ENCODE peak calls at places on chromosomes 2 and 18, in seven cellular contexts. C is upper lobe of right lung, X is body of pancreas, Y is adrenal gland, U is spleen, Z is cardiac muscle cell, K is NT2/D1. I is an unnamed sample. For H3K27me3, the result is how much of the 10 kb centered on the place peaks cover.

GRCh38 chr2:203873921-203874631 is 6.5 kb downstream of the CTLA4 start:
- DNase-seq in K (peak), U (no peak), X (peak), Y (no peak), C (no peak), Z (no peak), I (no peak)

GRCh38 chr18:46461993-46462392 is 195.0 kb downstream of the LOXHD1 start:
- DNase-seq in X (no peak), Z (no peak), C (no peak), U (peak), K (no peak), Y (peak), I (no peak)

GRCh38 chr2:1622521-1623200 is 121.7 kb downstream of the PXDN start:
- DNase-seq in U (peak), Y (no peak), Z (no peak), K (no peak), X (no peak), C (no peak), I (no peak)

GRCh38 chr2:22601007-22601406 is 784.0 kb upstream of the KLHL29 start:
- DNase-seq in X (no peak), Y (no peak), C (no peak), Z (no peak), K (no peak), U (no peak), I (no peak)

GRCh38 chr2:204825054-204825453 is 279.8 kb downstream of the PARD3B start:
- DNase-seq in Z (no peak), Y (no peak), K (peak), X (no peak), U (no peak), C (no peak), I (no peak)

GRCh38 chr2:74063486-74063885 is 78.8 kb downstream of the TET3 start:
- DNase-seq in Z (no peak), Y (no peak), C (no peak), X (no peak), K (no peak), U (no peak), I (no peak)

GRCh38 chr2:204505488-204505887 is 39.8 kb upstream of the PARD3B start:
- DNase-seq in K (no peak), Y (no peak), U (no peak), C (no peak), X (no peak), Z (no peak), I (no peak)

GRCh38 chr2:197008229-197008628 is 81.7 kb upstream of the PGAP1 start:
- DNase-seq in U (no peak), X (no peak), K (no peak), Y (no peak), Z (no peak), C (no peak), I (no peak)

GRCh38 chr2:109676346-109676897 is 62.3 kb downstream of the SOWAHC start:
- DNase-seq in U (no peak), Y (peak), C (no peak), Z (no peak), X (no peak), K (no peak), I (no peak)

GRCh38 chr18:12946549-12947354 is 1.1 kb upstream of the SEH1L start:
- DNase-seq in C (no peak), X (no peak), Y (peak), K (peak), U (no peak), Z (peak), I (peak)

GRCh38 chr2:136108461-136108860 is 9.5 kb downstream of the CXCR4 start:
- DNase-seq in X (no peak), C (no peak), Z (no peak), U (no peak), K (no peak), Y (no peak), I (no peak)

GRCh38 chr2:205086689-205087088 is 541.4 kb downstream of the PARD3B start:
- DNase-seq in Z (no peak), X (no peak), K (no peak), U (no peak), Y (no peak), C (no peak), I (no peak)

GRCh38 chr2:105257981-105258380 is 16.4 kb downstream of the GPR45 start:
- DNase-seq in X (no peak), C (no peak), U (no peak), K (no peak), Z (no peak), Y (no peak), I (no peak)

GRCh38 chr2:210531050-210531449 is 25.3 kb upstream of the CPS1 start:
- DNase-seq in K (no peak), X (no peak), U (no peak), C (no peak), Y (no peak), Z (no peak), I (no peak)

GRCh38 chr2:62137431-62137830 is 58.5 kb upstream of the B3GNT2 start:
- DNase-seq in C (no peak), U (no peak), X (no peak), K (no peak), Z (peak), Y (no peak), I (no peak)

GRCh38 chr2:139992078-139992477 is 1211.9 kb upstream of the NXPH2 start:
- DNase-seq in X (no peak), C (no peak), Z (no peak), Y (no peak), U (peak), K (peak), I (no peak)

GRCh38 chr2:8889978-8890377 is 52.6 kb upstream of the KIDINS220 start:
- DNase-seq in X (no peak), Z (no peak), U (no peak), Y (no peak), C (no peak), K (no peak), I (no peak)

GRCh38 chr2:101710690-101711318 is 13.3 kb downstream of the MAP4K4 start:
- DNase-seq in U (no peak), Z (no peak), X (no peak), K (no peak), Y (no peak), C (no peak), I (no peak)

GRCh38 chr2:193542762-193543161 is 1348.0 kb upstream of the TMEFF2 start:
- DNase-seq in Z (no peak), K (no peak), C (no peak), Y (no peak), X (no peak), U (no peak), I (no peak)

GRCh38 chr2:43109261-43109743 is 117.1 kb downstream of the ZFP36L2 start:
- DNase-seq in K (no peak), X (no peak), U (no peak), Y (no peak), C (no peak), Z (no peak), I (no peak)

GRCh38 chr18:24514439-24514838 is 54.0 kb downstream of the HRH4 start:
- DNase-seq in X (no peak), K (peak), U (no peak), C (no peak), Z (no peak), Y (no peak), I (no peak)

GRCh38 chr18:12904012-12904516 is 20.0 kb upstream of the PTPN2 start:
- DNase-seq in K (no peak), X (no peak), U (no peak), C (no peak), Y (no peak), Z (no peak), I (no peak)

GRCh38 chr2:200447139-200447855 is 62.6 kb downstream of the KCTD18 start:
- DNase-seq in U (no peak), K (no peak), Z (no peak), C (no peak), X (no peak), Y (no peak), I (no peak)

GRCh38 chr2:24919977-24920812 is at the start of gene ADCY3:
- DNase-seq in Z (peak), Y (no peak), K (no peak), X (peak), U (peak), C (peak), I (no peak)

GRCh38 chr2:72425996-72426395 is 278.3 kb upstream of the CYP26B1 start:
- DNase-seq in K (no peak), X (no peak), Y (no peak), U (no peak), C (no peak), Z (no peak), I (no peak)

GRCh38 chr2:25483584-25484266 is 142.0 kb upstream of the DNMT3A start:
- DNase-seq in X (no peak), Y (no peak), Z (no peak), U (no peak), C (no peak), K (no peak), I (no peak)

GRCh38 chr2:215850380-215850779 is 163.0 kb downstream of the MREG start:
- DNase-seq in K (no peak), U (no peak), Z (no peak), C (no peak), X (no peak), Y (no peak), I (no peak)

GRCh38 chr18:5895300-5895885 is at the start of gene TMEM200C:
- DNase-seq in C (peak), Y (peak), U (no peak), X (peak), Z (peak), K (no peak), I (no peak)

GRCh38 chr2:40364143-40364903 is 87.6 kb downstream of the SLC8A1 start:
- DNase-seq in K (no peak), U (no peak), Z (no peak), C (no peak), X (no peak), Y (no peak), I (no peak)
- H3K4me3 ChIP-seq in K (no peak), U (peak), Z (no peak), C (peak), X (no peak), Y (peak), I (peak)

DNA sequence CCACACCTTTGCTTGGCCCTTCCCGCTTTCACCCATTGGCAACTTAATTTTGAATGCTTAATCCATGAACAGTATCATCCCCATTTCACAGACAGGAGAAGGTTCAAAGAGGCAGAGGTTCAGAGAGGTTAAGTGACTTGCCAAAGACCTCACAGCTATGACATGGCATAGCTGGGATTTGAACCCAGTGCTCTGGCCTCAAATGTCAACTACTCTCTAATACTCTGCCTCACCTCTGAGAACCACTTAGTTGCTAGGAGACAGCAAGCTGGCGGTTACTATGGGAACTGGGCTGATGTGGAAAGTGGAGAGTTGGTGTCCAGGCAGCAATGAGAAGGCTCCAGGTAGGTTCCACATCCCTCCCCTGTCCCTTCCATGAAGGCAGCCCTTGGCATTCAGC is 15.8 kb upstream of the PRSS56 start:
- DNase-seq in K (no peak), X (no peak), C (no peak), Y (peak), Z (no peak), U (no peak), I (no peak)
- H3K27me3 ChIP-seq in K (half or more), X (under half), C (under half), Y (under half), Z (under half), U (under half), I (under half)

GRCh38 chr2:134927195-134927594 is 8.6 kb downstream of the CCNT2 start:
- DNase-seq in Z (no peak), U (no peak), C (no peak), X (no peak), K (no peak), Y (no peak), I (no peak)
- H3K4me3 ChIP-seq in Z (no peak), U (no peak), C (no peak), X (no peak), K (no peak), Y (no peak), I (no peak)

GRCh38 chr2:176156959-176157498 is at the start of gene HOXD3:
- DNase-seq in Y (no peak), K (no peak), U (no peak), Z (no peak), X (no peak), C (no peak), I (no peak)
- H3K27me3 ChIP-seq in Y (under half), K (half or more), U (half or more), Z (half or more), X (half or more), C (half or more), I (half or more)

DNA sequence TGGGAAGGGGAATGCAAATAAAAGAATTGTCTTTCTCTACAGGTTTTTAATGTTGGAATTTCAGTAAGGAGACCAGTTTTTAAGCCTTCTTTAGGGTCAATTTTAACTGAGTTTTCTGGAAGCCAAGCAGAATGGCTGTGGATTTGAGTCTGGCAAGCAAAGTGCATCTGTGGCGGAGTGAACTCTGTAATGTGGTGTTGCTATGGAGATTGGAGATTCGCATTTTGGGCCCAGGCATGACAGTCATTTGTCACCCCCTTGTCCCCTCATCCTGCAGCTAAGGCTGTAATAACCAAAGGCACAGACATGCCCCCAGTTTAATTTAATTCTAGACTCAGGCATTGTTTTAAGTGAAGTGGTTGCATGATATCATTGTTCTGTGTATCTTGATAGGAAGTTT is 30.5 kb downstream of the ARMC9 start:
- DNase-seq in K (no peak), C (no peak), X (no peak), Y (peak), Z (no peak), U (no peak), I (no peak)
- H3K4me3 ChIP-seq in K (no peak), C (no peak), X (no peak), Y (no peak), Z (no peak), U (no peak), I (no peak)

GRCh38 chr2:3441465-3441864 is 62.0 kb downstream of the TRAPPC12 start:
- DNase-seq in C (no peak), K (no peak), Z (no peak), Y (no peak), U (no peak), X (no peak), I (no peak)
- H3K27me3 ChIP-seq in C (under half), K (under half), Z (under half), Y (under half), U (under half), X (under half), I (under half)

GRCh38 chr18:58262581-58262980 is 218.6 kb downstream of the NEDD4L start:
- DNase-seq in Y (no peak), U (no peak), K (no peak), Z (no peak), C (no peak), X (no peak), I (no peak)

GRCh38 chr18:58255701-58256311 is 211.8 kb downstream of the NEDD4L start:
- DNase-seq in X (no peak), C (no peak), K (no peak), Z (no peak), Y (no peak), U (no peak), I (no peak)

GRCh38 chr18:58256316-58257080 is 212.5 kb downstream of the NEDD4L start:
- DNase-seq in X (no peak), K (no peak), U (no peak), Z (no peak), Y (no peak), C (no peak), I (no peak)

GRCh38 chr18:58257461-58257860 is 213.4 kb downstream of the NEDD4L start:
- DNase-seq in C (no peak), U (no peak), X (no peak), Y (no peak), Z (no peak), K (no peak), I (no peak)

DNA sequence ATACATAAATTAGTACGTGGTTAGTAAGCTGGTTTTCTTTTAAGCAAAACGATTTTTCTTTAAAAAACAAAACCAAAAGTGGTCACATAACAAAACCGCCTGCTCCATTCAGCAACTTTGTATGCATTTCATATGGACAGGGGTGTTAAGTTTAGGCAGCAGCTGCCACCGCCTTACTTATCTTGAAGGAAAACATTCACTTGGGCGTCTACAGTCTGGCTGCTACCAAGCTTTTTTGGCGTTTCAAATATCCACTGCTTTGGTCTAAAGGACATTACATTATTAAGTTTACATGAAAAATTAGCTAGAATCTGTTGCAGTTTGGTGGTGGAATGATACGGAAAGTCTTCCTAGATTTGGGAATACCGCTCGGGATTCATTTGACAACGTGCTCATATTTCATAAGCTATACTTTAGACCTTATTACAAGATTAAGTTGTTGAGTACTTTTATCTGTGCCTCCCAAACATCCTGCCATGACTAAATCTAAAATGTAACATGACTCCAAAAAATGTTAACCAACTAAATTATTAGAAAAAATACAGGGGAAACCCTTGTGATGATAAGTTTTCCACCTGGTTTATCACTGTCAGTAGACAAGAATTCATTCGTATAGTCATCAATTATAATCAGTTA is 214.8 kb downstream of the NEDD4L start:
- DNase-seq in U (no peak), C (no peak), Z (no peak), X (no peak), Y (no peak), K (no peak), I (no peak)
- H3K4me3 ChIP-seq in U (no peak), C (no peak), Z (no peak), X (no peak), Y (no peak), K (no peak), I (no peak)

DNA sequence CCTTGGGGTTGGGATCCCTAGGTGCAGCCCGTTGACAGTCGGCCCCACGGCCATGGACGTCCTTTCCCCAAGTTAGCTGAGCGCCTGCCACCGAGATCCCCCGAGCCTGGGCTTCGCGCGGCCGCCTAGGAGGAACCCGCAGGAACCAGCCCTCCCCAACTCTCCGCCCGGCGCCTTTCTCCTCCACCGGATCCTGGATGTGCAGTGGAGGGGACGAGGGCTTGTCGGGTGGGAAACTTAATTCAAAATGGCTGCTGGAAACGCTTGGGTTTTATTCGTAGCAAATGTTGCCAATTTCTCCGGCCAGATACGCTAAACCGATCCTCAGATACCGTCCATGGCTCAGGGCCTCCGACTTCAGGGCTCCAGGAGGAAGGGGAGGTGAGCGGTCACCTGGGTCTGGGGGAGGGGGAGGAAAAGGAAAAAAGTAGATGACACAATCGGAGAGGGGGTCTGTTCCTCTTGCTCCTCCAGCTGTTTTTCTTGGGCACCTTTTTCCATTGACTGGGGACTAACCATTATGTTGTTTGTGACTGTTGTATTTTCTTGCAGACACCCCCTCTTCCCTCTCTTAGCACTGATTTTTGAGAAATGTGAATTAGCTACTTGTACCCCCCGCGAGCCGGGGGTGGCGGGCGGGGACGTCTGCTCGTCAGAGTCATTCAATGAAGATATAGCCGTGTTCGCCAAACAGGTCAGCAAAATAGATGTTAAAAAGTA is 4.5 kb downstream of the MEIS1 start:
- DNase-seq in U (peak), X (peak), Z (no peak), K (no peak), C (no peak), Y (peak), I (no peak)
- H3K27me3 ChIP-seq in U (under half), X (under half), Z (under half), K (half or more), C (under half), Y (under half), I (under half)

DNA sequence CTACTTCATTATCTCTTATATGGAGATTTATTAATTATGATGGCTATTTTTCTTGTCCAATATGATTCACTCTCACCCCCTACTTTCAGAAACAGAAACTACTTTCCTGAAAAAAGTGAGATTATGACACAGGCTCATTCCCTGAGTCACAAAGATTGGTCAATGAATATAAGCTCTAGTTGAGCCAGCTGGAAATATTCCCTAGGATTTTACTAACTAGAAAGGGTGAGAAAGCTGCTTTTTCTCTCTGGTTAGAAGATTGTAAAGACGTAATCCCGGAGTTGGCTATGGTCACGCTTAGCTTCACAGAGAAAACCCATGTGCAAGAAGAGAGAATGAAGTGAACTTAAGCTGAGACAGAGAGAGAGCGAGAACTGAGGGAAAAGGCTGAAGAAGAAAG is 223.7 kb upstream of the SMAD7 start:
- DNase-seq in Z (no peak), U (no peak), C (no peak), X (no peak), Y (no peak), K (no peak), I (no peak)
- H3K4me3 ChIP-seq in Z (no peak), U (no peak), C (no peak), X (no peak), Y (no peak), K (no peak), I (no peak)

GRCh38 chr2:95310651-95311050 is 13.5 kb downstream of the KCNIP3 start:
- DNase-seq in C (no peak), Y (no peak), U (no peak), K (no peak), Z (no peak), X (no peak), I (no peak)

GRCh38 chr2:95307878-95308277 is 10.7 kb downstream of the KCNIP3 start:
- DNase-seq in Y (no peak), Z (no peak), X (no peak), C (no peak), U (no peak), K (no peak), I (no peak)

GRCh38 chr2:95310211-95310610 is 13.1 kb downstream of the KCNIP3 start:
- DNase-seq in X (no peak), Y (no peak), U (no peak), C (no peak), K (no peak), Z (no peak), I (no peak)

GRCh38 chr2:95308426-95308990 is 11.4 kb downstream of the KCNIP3 start:
- DNase-seq in Y (no peak), X (no peak), K (no peak), U (no peak), C (no peak), Z (no peak), I (no peak)

DNA sequence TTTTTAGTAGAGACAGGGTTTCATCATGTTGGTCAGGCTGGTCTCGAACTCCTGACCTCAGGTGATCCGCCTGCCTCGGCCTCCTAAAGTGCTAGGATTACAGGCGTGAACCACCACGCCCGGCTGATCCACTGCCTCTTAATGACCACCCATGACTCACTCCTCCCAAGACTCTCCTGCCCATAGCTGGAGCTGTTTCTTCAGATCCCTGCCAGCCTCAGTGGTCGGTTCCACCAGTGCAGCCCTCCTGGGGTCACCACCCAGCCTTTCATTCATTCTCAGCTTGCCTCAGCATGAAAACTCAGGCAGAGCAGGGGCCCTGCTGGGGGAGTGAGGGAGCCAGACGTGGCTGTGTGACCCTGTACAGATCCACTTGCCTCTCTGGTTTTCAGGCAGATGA is 12.5 kb downstream of the KCNIP3 start:
- DNase-seq in Z (no peak), C (no peak), Y (no peak), X (no peak), K (no peak), U (no peak), I (no peak)
- H3K27me3 ChIP-seq in Z (under half), C (under half), Y (under half), X (under half), K (under half), U (under half), I (under half)

I was measured in esophagus squamous epithelium.